ENCODE peak calls at places on chromosomes 1 and 21, in four cellular contexts. P, F, Q and Y are unnamed samples.

GRCh38 chr1:214513394-214513793 is 38.0 kb downstream of the PTPN14 start:
- DNase-seq in P (no peak), F (no peak), Q (no peak), Y (no peak)

GRCh38 chr1:3922201-3922725 is 22.2 kb upstream of the C1orf174 start:
- DNase-seq in P (peak; percentile 97), F (no peak), Q (no peak), Y (no peak)

GRCh38 chr1:216346521-216346920 is 76.7 kb downstream of the USH2A start:
- DNase-seq in P (no peak), F (peak; percentile 21), Q (no peak), Y (peak; percentile 0)

GRCh38 chr1:53644496-53644895 is 94.5 kb downstream of the GLIS1 start:
- DNase-seq in P (no peak), F (no peak), Q (no peak), Y (no peak)

GRCh38 chr1:149978547-149979023 is 31.9 kb downstream of the OTUD7B start:
- DNase-seq in P (no peak), F (no peak), Q (peak; percentile 72), Y (no peak)

GRCh38 chr1:42035205-42035829 is 116.6 kb upstream of the HIVEP3 start:
- DNase-seq in P (peak; percentile 76), F (peak; percentile 91), Q (peak; percentile 65), Y (peak; percentile 84)

GRCh38 chr1:220908757-220909156 is 29.5 kb downstream of the HLX start:
- DNase-seq in P (peak; percentile 33), F (no peak), Q (peak; percentile 62), Y (peak; percentile 48)

GRCh38 chr1:47409311-47410085 is 6.6 kb upstream of the FOXE3 start:
- DNase-seq in P (no peak), F (no peak), Q (no peak), Y (peak; percentile 95)

GRCh38 chr1:109134423-109134822 is 20.5 kb downstream of the ELAPOR1 start:
- DNase-seq in P (peak; percentile 55), F (no peak), Q (no peak), Y (no peak)

GRCh38 chr21:42737969-42738590 is 84.7 kb downstream of the PDE9A start:
- DNase-seq in P (no peak), F (no peak), Q (no peak), Y (no peak)
- H3K9ac ChIP-seq in P (no peak overlapping the region), F (no peak overlapping the region), Q (no peak overlapping the region), Y (no peak overlapping the region)

GRCh38 chr21:14913576-14914146 is 151.1 kb downstream of the NRIP1 start:
- DNase-seq in P (no peak), F (no peak), Q (peak; percentile 59), Y (no peak)

GRCh38 chr21:14922980-14923379 is 141.8 kb downstream of the NRIP1 start:
- DNase-seq in P (no peak), F (no peak), Q (no peak), Y (no peak)

GRCh38 chr21:14917762-14918161 is 147.0 kb downstream of the NRIP1 start:
- DNase-seq in P (no peak), F (no peak), Q (no peak), Y (no peak)

GRCh38 chr21:14916676-14917141 is 148.1 kb downstream of the NRIP1 start:
- DNase-seq in P (no peak), F (no peak), Q (peak; percentile 91), Y (no peak)

GRCh38 chr21:14918542-14918941 is 146.3 kb downstream of the NRIP1 start:
- DNase-seq in P (no peak), F (no peak), Q (no peak), Y (peak; percentile 37)
- H3K4me2 ChIP-seq in P (no peak overlapping the region), F (no peak overlapping the region), Q (no peak overlapping the region), Y (peak overlapping the region; percentile 63)

DNA sequence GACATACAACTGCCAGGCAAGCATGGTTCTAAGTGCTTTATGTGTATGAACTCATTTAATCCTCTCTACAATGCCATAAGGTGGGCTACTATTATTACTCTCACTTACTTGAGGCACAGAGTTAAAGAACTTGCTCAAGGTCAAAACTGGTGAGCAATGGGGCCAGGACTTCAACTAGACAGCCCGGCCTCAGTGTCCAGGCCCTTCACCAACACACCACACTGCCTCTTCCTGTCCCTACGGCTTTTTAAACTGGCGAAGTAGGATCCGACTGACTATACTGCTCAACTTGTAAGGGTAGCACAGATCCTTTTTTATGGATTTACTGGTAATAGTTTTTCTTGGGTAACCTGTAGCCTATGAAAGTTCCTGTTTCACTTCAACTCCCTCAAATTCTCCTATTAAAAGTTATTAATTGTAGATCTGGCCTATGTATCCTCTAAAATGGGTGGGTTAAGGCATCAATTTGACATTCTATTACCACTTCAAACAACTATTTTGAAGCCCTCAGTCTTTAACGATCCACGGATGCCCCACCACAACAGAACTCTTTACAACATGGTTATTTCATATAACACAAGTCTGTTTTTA is 4.3 kb downstream of the ERRFI1 start:
- DNase-seq in P (no peak), F (no peak), Q (no peak), Y (no peak)
- H3F3A ChIP-seq in P (no peaks in the 10 kb centered on the region), F (peaks cover 31% of the 10 kb centered on the region), Q (peaks cover 17% of the 10 kb centered on the region), Y (peaks cover 65% of the 10 kb centered on the region)

GRCh38 chr1:230865062-230865817 is 3.1 kb downstream of the C1orf198 start:
- DNase-seq in P (no peak), F (no peak), Q (no peak), Y (peak; percentile 9)
- H3K9ac ChIP-seq in P (no peak overlapping the region), F (no peak overlapping the region), Q (no peak overlapping the region), Y (peak overlapping the region; percentile 78)